ENCODE peak calls at places on chromosome 16, in four cellular contexts. T is GM12891; P is activated T-helper 1 cell treated with anti-CD3 and anti-CD28 coated beads, Interleukin-12 subunit alpha, Interleukin-12 subunit beta, Interleukin-2, Interleukin-4 antibody, amounts not matched to agents 30 ng/mL and 10 ng/mL and 1 ng/mL, durations not matched to agents 14 hours and 24 hours and 36 hours; Y is NB4. M is an unnamed sample.

GRCh38 chr16:27840311-27841060 is 223.0 kb downstream of the GSG1L start:
- DNase-seq in T (no peak), P (no peak), Y (no peak), M (no peak)

GRCh38 chr16:30808163-30808562 is 21.2 kb upstream of the ZNF629 start:
- DNase-seq in P (no peak), Y (no peak), T (no peak), M (no peak)

GRCh38 chr16:76748698-76749097 is 442.3 kb upstream of the MON1B start:
- DNase-seq in P (no peak), T (no peak), Y (no peak), M (no peak)

GRCh38 chr16:27221576-27222498 is 18.5 kb downstream of the KDM8 start:
- DNase-seq in P (no peak), T (no peak), Y (no peak), M (no peak)

GRCh38 chr16:55900616-55901393 is 25.6 kb upstream of the CES5A start:
- DNase-seq in Y (no peak), T (no peak), P (no peak), M (no peak)

GRCh38 chr16:15988268-15989013 is 39.0 kb downstream of the ABCC1 start:
- DNase-seq in T (no peak), Y (peak), P (no peak), M (no peak)

GRCh38 chr16:55508941-55509920 is at the start of gene LPCAT2:
- DNase-seq in Y (peak), T (no peak), P (peak), M (no peak)

GRCh38 chr16:496097-496886 is 31.2 kb upstream of the CAPN15 start:
- DNase-seq in T (no peak), Y (no peak), P (no peak), M (peak)

GRCh38 chr16:83926726-83927397 is 26.2 kb upstream of the OSGIN1 start:
- DNase-seq in T (peak), P (peak), Y (peak), M (peak)

GRCh38 chr16:20944861-20945390 is 44.4 kb downstream of the LYRM1 start:
- DNase-seq in P (peak), Y (peak), T (no peak), M (peak)

GRCh38 chr16:69934044-69934443 is 17.1 kb upstream of the CLEC18A start:
- DNase-seq in P (no peak), Y (no peak), T (no peak), M (no peak)

GRCh38 chr16:82031116-82032084 is 3.7 kb upstream of the HSD17B2 start:
- DNase-seq in Y (peak), P (no peak), T (no peak), M (peak)

GRCh38 chr16:89922884-89923639 is at the start of gene TUBB3:
- DNase-seq in T (peak), Y (peak), P (peak), M (peak)

GRCh38 chr16:69040144-69040909 is 65.1 kb upstream of the HAS3 start:
- DNase-seq in Y (peak), T (no peak), P (no peak), M (no peak)

GRCh38 chr16:83705856-83706255 is 101.9 kb upstream of the HSBP1 start:
- DNase-seq in P (no peak), Y (no peak), T (no peak), M (no peak)

GRCh38 chr16:30893082-30893743 is 664 bp downstream of the BCL7C start:
- DNase-seq in T (no peak), Y (peak), P (no peak), M (peak)

GRCh38 chr16:57606847-57607501 is 21.5 kb upstream of the ADGRG1 start:
- DNase-seq in Y (no peak), T (no peak), P (no peak), M (no peak)

GRCh38 chr16:55759983-55760664 is 72.8 kb downstream of the CES1 start:
- DNase-seq in Y (no peak), P (no peak), T (no peak), M (no peak)

GRCh38 chr16:30953511-30954124 is 3.9 kb upstream of the SETD1A start:
- DNase-seq in Y (peak), P (peak), T (no peak), M (peak)

GRCh38 chr16:51657844-51658243 is 506.8 kb upstream of the SALL1 start:
- DNase-seq in P (no peak), Y (no peak), T (no peak), M (no peak)

GRCh38 chr16:19520861-19521331 is 1.0 kb downstream of the GDE1 start:
- DNase-seq in Y (peak), P (no peak), T (no peak), M (peak)

GRCh38 chr16:642189-643049 is 791 bp downstream of the MCRIP2 start:
- DNase-seq in Y (peak), T (peak), P (no peak), M (peak)

GRCh38 chr16:24689128-24689527 is 40.3 kb upstream of the TNRC6A start:
- DNase-seq in Y (peak), P (no peak), T (no peak), M (peak)

GRCh38 chr16:76768948-76769347 is 422.0 kb upstream of the MON1B start:
- DNase-seq in P (no peak), Y (no peak), T (no peak), M (no peak)

GRCh38 chr16:57175896-57176295 is 9.9 kb downstream of the PSME3IP1 start:
- DNase-seq in Y (no peak), P (no peak), T (no peak), M (no peak)

GRCh38 chr16:15653227-15653626 is 3.2 kb downstream of the NDE1 start:
- DNase-seq in T (no peak), P (no peak), Y (no peak), M (no peak)

GRCh38 chr16:11668590-11669379 is 530 bp downstream of the SNN start:
- DNase-seq in T (no peak), P (no peak), Y (no peak), M (no peak)

GRCh38 chr16:87723224-87723619 is 42.6 kb downstream of the KLHDC4 start:
- DNase-seq in T (peak), P (no peak), Y (no peak), M (no peak)

GRCh38 chr16:83779881-83780280 is 27.9 kb upstream of the HSBP1 start:
- DNase-seq in Y (no peak), P (no peak), T (no peak), M (no peak)

GRCh38 chr16:47687694-47688093 is 226.6 kb downstream of the PHKB start:
- DNase-seq in P (no peak), Y (no peak), T (no peak), M (no peak)

GRCh38 chr16:11105038-11105903 is 150.7 kb downstream of the SOCS1 start:
- DNase-seq in P (peak), T (no peak), Y (peak), M (peak)